ENCODE peak calls at places on chromosomes 13 and 19, in nine cellular contexts. One of them, this sample, is unnamed.

GRCh38 chr13:39916330-39916729 is 260.9 kb downstream of the COG6 start:
- DNase-seq in pancreas: no peak
- DNase-seq in heart left ventricle: no peak
- DNase-seq in ovary: no peak
- DNase-seq in left lung: no peak
- DNase-seq in tibial nerve: no peak
- DNase-seq in upper lobe of left lung: no peak
- DNase-seq in body of pancreas: no peak
- DNase-seq in Caco-2: no peak
- DNase-seq in this sample: no peak

GRCh38 chr19:52138614-52139290 is 986 bp downstream of the ZNF616 start:
- DNase-seq in pancreas: peak; percentile 66
- DNase-seq in heart left ventricle: peak; percentile 21
- DNase-seq in ovary: peak; percentile 51
- DNase-seq in left lung: no peak
- DNase-seq in tibial nerve: peak; percentile 7
- DNase-seq in upper lobe of left lung: peak; percentile 22
- DNase-seq in body of pancreas: peak; percentile 48
- DNase-seq in Caco-2: peak; percentile 52
- DNase-seq in this sample: no peak

GRCh38 chr13:100334209-100334608 is 245.3 kb downstream of the PCCA start:
- DNase-seq in pancreas: no peak
- DNase-seq in heart left ventricle: no peak
- DNase-seq in ovary: no peak
- DNase-seq in left lung: no peak
- DNase-seq in tibial nerve: no peak
- DNase-seq in upper lobe of left lung: no peak
- DNase-seq in body of pancreas: no peak
- DNase-seq in Caco-2: no peak
- DNase-seq in this sample: no peak

GRCh38 chr19:17420267-17420924 is 549 bp downstream of the MVB12A start:
- DNase-seq in pancreas: peak; percentile 62
- DNase-seq in heart left ventricle: peak; percentile 35
- DNase-seq in ovary: peak; percentile 73
- DNase-seq in left lung: peak; percentile 48
- DNase-seq in tibial nerve: peak; percentile 12
- DNase-seq in upper lobe of left lung: peak; percentile 82
- DNase-seq in body of pancreas: peak; percentile 23
- DNase-seq in Caco-2: peak; percentile 24
- DNase-seq in this sample: peak; percentile 66

GRCh38 chr13:48626077-48626449 is 27.7 kb upstream of the CYSLTR2 start:
- DNase-seq in pancreas: no peak
- DNase-seq in heart left ventricle: no peak
- DNase-seq in ovary: no peak
- DNase-seq in left lung: no peak
- DNase-seq in tibial nerve: no peak
- DNase-seq in upper lobe of left lung: no peak
- DNase-seq in body of pancreas: peak; percentile 65
- DNase-seq in Caco-2: peak; percentile 78
- DNase-seq in this sample: no peak

GRCh38 chr13:98988277-98988676 is 10.4 kb upstream of the DOCK9 start:
- DNase-seq in pancreas: no peak
- DNase-seq in heart left ventricle: no peak
- DNase-seq in ovary: no peak
- DNase-seq in left lung: no peak
- DNase-seq in tibial nerve: no peak
- DNase-seq in upper lobe of left lung: no peak
- DNase-seq in body of pancreas: no peak
- DNase-seq in Caco-2: no peak
- DNase-seq in this sample: no peak

GRCh38 chr19:33390120-33390907 is 16.8 kb downstream of the CEBPG start:
- DNase-seq in pancreas: peak; percentile 69
- DNase-seq in heart left ventricle: peak; percentile 39
- DNase-seq in ovary: peak; percentile 80
- DNase-seq in left lung: peak; percentile 37
- DNase-seq in tibial nerve: peak; percentile 57
- DNase-seq in upper lobe of left lung: peak; percentile 88
- DNase-seq in body of pancreas: peak; percentile 39
- DNase-seq in Caco-2: no peak
- DNase-seq in this sample: peak; percentile 64

GRCh38 chr13:20843177-20843576 is 59.4 kb downstream of the XPO4 start:
- DNase-seq in pancreas: no peak
- DNase-seq in heart left ventricle: peak; percentile 63
- DNase-seq in ovary: no peak
- DNase-seq in left lung: no peak
- DNase-seq in tibial nerve: no peak
- DNase-seq in upper lobe of left lung: no peak
- DNase-seq in body of pancreas: no peak
- DNase-seq in Caco-2: no peak
- DNase-seq in this sample: no peak

GRCh38 chr19:28393574-28394336 is 819.2 kb downstream of the UQCRFS1 start:
- DNase-seq in pancreas: no peak
- DNase-seq in heart left ventricle: no peak
- DNase-seq in ovary: no peak
- DNase-seq in left lung: no peak
- DNase-seq in tibial nerve: no peak
- DNase-seq in upper lobe of left lung: no peak
- DNase-seq in body of pancreas: no peak
- DNase-seq in Caco-2: no peak
- DNase-seq in this sample: no peak

GRCh38 chr13:40190656-40191100 is 475.8 kb downstream of the FOXO1 start:
- DNase-seq in pancreas: no peak
- DNase-seq in heart left ventricle: peak; percentile 53
- DNase-seq in ovary: peak; percentile 54
- DNase-seq in left lung: no peak
- DNase-seq in tibial nerve: peak; percentile 31
- DNase-seq in upper lobe of left lung: no peak
- DNase-seq in body of pancreas: peak; percentile 53
- DNase-seq in Caco-2: peak; percentile 30
- DNase-seq in this sample: peak; percentile 37

GRCh38 chr13:74774252-74774651 is 640.0 kb upstream of the KLF12 start:
- DNase-seq in pancreas: no peak
- DNase-seq in heart left ventricle: no peak
- DNase-seq in ovary: no peak
- DNase-seq in left lung: no peak
- DNase-seq in tibial nerve: no peak
- DNase-seq in upper lobe of left lung: no peak
- DNase-seq in body of pancreas: no peak
- DNase-seq in Caco-2: no peak
- DNase-seq in this sample: no peak

GRCh38 chr19:46173886-46174475 is 25.9 kb downstream of the IGFL2 start:
- DNase-seq in pancreas: no peak
- DNase-seq in heart left ventricle: no peak
- DNase-seq in ovary: no peak
- DNase-seq in left lung: no peak
- DNase-seq in tibial nerve: no peak
- DNase-seq in upper lobe of left lung: no peak
- DNase-seq in body of pancreas: no peak
- DNase-seq in Caco-2: no peak
- DNase-seq in this sample: no peak

GRCh38 chr13:74204606-74205312 is 70.6 kb upstream of the KLF12 start:
- DNase-seq in pancreas: no peak
- DNase-seq in heart left ventricle: no peak
- DNase-seq in ovary: no peak
- DNase-seq in left lung: no peak
- DNase-seq in tibial nerve: no peak
- DNase-seq in upper lobe of left lung: no peak
- DNase-seq in body of pancreas: no peak
- DNase-seq in Caco-2: no peak
- DNase-seq in this sample: no peak

GRCh38 chr13:73718248-73718647 is 416.0 kb downstream of the KLF12 start:
- DNase-seq in pancreas: no peak
- DNase-seq in heart left ventricle: no peak
- DNase-seq in ovary: no peak
- DNase-seq in left lung: no peak
- DNase-seq in tibial nerve: no peak
- DNase-seq in upper lobe of left lung: no peak
- DNase-seq in body of pancreas: no peak
- DNase-seq in Caco-2: no peak
- DNase-seq in this sample: no peak

DNA sequence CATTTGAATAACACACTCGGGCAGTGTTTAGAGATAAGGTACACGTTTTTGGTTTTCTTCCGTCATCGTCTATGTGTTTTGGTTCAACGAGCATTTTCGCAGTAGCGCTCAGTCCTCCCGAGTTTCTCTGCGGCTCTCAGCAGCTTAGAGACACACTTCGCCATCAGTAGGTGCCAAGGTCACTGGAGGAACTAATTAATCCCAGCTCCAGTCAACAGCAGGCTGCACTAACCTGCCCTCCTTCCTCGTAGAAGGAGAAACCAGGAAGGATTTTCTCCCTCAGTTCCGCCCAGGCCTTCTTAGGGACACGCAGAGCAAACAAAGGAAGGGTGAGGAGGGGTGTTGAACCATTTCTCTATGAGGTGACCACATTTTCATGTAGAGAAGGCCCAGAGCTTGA is 12.6 kb downstream of the MBNL2 start:
- DNase-seq in pancreas: no peak
- DNase-seq in heart left ventricle: no peak
- DNase-seq in ovary: no peak
- DNase-seq in left lung: no peak
- DNase-seq in tibial nerve: no peak
- DNase-seq in upper lobe of left lung: no peak
- DNase-seq in body of pancreas: peak; percentile 53
- DNase-seq in Caco-2: no peak
- DNase-seq in this sample: peak; percentile 78
- H3K4me3 ChIP-seq in pancreas: no peak overlapping the region
- H3K4me3 ChIP-seq in heart left ventricle: no peak overlapping the region
- H3K4me3 ChIP-seq in ovary: no peak overlapping the region
- H3K4me3 ChIP-seq in left lung: no peak overlapping the region
- H3K4me3 ChIP-seq in tibial nerve: no peak overlapping the region
- H3K4me3 ChIP-seq in upper lobe of left lung: no peak overlapping the region
- H3K4me3 ChIP-seq in body of pancreas: no peak overlapping the region
- H3K4me3 ChIP-seq in Caco-2: no peak overlapping the region
- H3K4me3 ChIP-seq in this sample: no peak overlapping the region

GRCh38 chr19:4406626-4407025 is 4.2 kb downstream of the CHAF1A start:
- DNase-seq in pancreas: no peak
- DNase-seq in heart left ventricle: no peak
- DNase-seq in ovary: no peak
- DNase-seq in left lung: no peak
- DNase-seq in tibial nerve: no peak
- DNase-seq in upper lobe of left lung: no peak
- DNase-seq in body of pancreas: no peak
- DNase-seq in Caco-2: no peak
- DNase-seq in this sample: no peak
- H3K4me1 ChIP-seq in pancreas: peaks cover 8% of the 10 kb centered on the region
- H3K4me1 ChIP-seq in heart left ventricle: peaks cover 4% of the 10 kb centered on the region
- H3K4me1 ChIP-seq in ovary: peaks cover 6% of the 10 kb centered on the region
- H3K4me1 ChIP-seq in left lung: peaks cover 16% of the 10 kb centered on the region
- H3K4me1 ChIP-seq in tibial nerve: peaks cover 9% of the 10 kb centered on the region
- H3K4me1 ChIP-seq in upper lobe of left lung: peaks cover 11% of the 10 kb centered on the region
- H3K4me1 ChIP-seq in body of pancreas: peaks cover 12% of the 10 kb centered on the region
- H3K4me1 ChIP-seq in Caco-2: no peaks in the 10 kb centered on the region
- H3K4me1 ChIP-seq in this sample: peaks cover 5% of the 10 kb centered on the region

GRCh38 chr13:91264484-91264883 is 83.0 kb upstream of the MIR17HG start:
- DNase-seq in pancreas: no peak
- DNase-seq in heart left ventricle: no peak
- DNase-seq in ovary: no peak
- DNase-seq in left lung: no peak
- DNase-seq in tibial nerve: no peak
- DNase-seq in upper lobe of left lung: no peak
- DNase-seq in body of pancreas: no peak
- DNase-seq in Caco-2: no peak
- DNase-seq in this sample: no peak
- H3K4me3 ChIP-seq in pancreas: no peak overlapping the region
- H3K4me3 ChIP-seq in heart left ventricle: no peak overlapping the region
- H3K4me3 ChIP-seq in ovary: no peak overlapping the region
- H3K4me3 ChIP-seq in left lung: no peak overlapping the region
- H3K4me3 ChIP-seq in tibial nerve: no peak overlapping the region
- H3K4me3 ChIP-seq in upper lobe of left lung: no peak overlapping the region
- H3K4me3 ChIP-seq in body of pancreas: no peak overlapping the region
- H3K4me3 ChIP-seq in Caco-2: no peak overlapping the region
- H3K4me3 ChIP-seq in this sample: no peak overlapping the region

GRCh38 chr13:24269803-24270202 is 39.6 kb upstream of the C1QTNF9 start:
- DNase-seq in pancreas: no peak
- DNase-seq in heart left ventricle: no peak
- DNase-seq in ovary: no peak
- DNase-seq in left lung: no peak
- DNase-seq in tibial nerve: no peak
- DNase-seq in upper lobe of left lung: no peak
- DNase-seq in body of pancreas: no peak
- DNase-seq in Caco-2: no peak
- DNase-seq in this sample: no peak

GRCh38 chr13:24271611-24272451 is 37.5 kb upstream of the C1QTNF9 start:
- DNase-seq in pancreas: peak; percentile 87
- DNase-seq in heart left ventricle: peak; percentile 80
- DNase-seq in ovary: peak; percentile 93
- DNase-seq in left lung: peak; percentile 80
- DNase-seq in tibial nerve: peak; percentile 48
- DNase-seq in upper lobe of left lung: peak; percentile 85
- DNase-seq in body of pancreas: peak; percentile 92
- DNase-seq in Caco-2: peak; percentile 6
- DNase-seq in this sample: peak; percentile 87

GRCh38 chr13:24272452-24273161 is 36.8 kb upstream of the C1QTNF9 start:
- DNase-seq in pancreas: no peak
- DNase-seq in heart left ventricle: no peak
- DNase-seq in ovary: peak; percentile 63
- DNase-seq in left lung: peak; percentile 70
- DNase-seq in tibial nerve: no peak
- DNase-seq in upper lobe of left lung: no peak
- DNase-seq in body of pancreas: no peak
- DNase-seq in Caco-2: no peak
- DNase-seq in this sample: no peak

GRCh38 chr13:24271231-24271610 is 38.2 kb upstream of the C1QTNF9 start:
- DNase-seq in pancreas: no peak
- DNase-seq in heart left ventricle: no peak
- DNase-seq in ovary: no peak
- DNase-seq in left lung: no peak
- DNase-seq in tibial nerve: no peak
- DNase-seq in upper lobe of left lung: no peak
- DNase-seq in body of pancreas: no peak
- DNase-seq in Caco-2: no peak
- DNase-seq in this sample: no peak

DNA sequence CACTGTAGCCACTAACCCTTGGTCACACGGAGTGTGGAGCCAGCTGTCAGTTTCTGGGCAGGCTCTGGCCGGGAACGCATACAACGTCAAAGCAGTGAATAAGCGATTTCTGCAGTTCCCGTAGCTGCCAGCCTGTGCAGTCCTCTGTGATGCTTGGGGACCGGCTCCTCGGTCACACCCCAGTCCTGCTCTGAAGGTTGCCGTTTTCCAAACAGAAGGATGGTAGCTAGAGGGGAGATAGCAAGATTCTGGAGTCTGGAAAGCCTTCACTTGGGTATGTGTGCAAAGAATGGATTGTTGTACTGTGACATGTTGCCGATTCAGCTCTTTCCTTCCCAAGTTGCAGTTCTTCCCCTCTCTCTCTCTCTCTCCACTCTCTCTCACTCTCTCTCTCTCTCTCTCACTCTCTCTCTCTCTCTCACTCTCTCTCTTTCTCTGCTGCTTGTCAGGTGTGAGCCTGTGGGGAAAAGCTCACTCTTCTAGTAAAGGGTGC is 38.7 kb upstream of the C1QTNF9 start:
- DNase-seq in pancreas: peak; percentile 70
- DNase-seq in heart left ventricle: peak; percentile 72
- DNase-seq in ovary: peak; percentile 68
- DNase-seq in left lung: peak; percentile 87
- DNase-seq in tibial nerve: peak; percentile 49
- DNase-seq in upper lobe of left lung: no peak
- DNase-seq in body of pancreas: peak; percentile 73
- DNase-seq in Caco-2: peak; percentile 51
- DNase-seq in this sample: peak; percentile 63
- H3K4me1 ChIP-seq in pancreas: peaks cover 19% of the 10 kb centered on the region
- H3K4me1 ChIP-seq in heart left ventricle: peaks cover 2% of the 10 kb centered on the region
- H3K4me1 ChIP-seq in ovary: peaks cover 28% of the 10 kb centered on the region
- H3K4me1 ChIP-seq in left lung: peaks cover 84% of the 10 kb centered on the region
- H3K4me1 ChIP-seq in tibial nerve: peaks cover 40% of the 10 kb centered on the region
- H3K4me1 ChIP-seq in upper lobe of left lung: peaks cover 47% of the 10 kb centered on the region
- H3K4me1 ChIP-seq in body of pancreas: peaks cover 66% of the 10 kb centered on the region
- H3K4me1 ChIP-seq in Caco-2: peaks cover 24% of the 10 kb centered on the region
- H3K4me1 ChIP-seq in this sample: peaks cover 32% of the 10 kb centered on the region

GRCh38 chr13:101903890-101904289 is 451.4 kb downstream of the ITGBL1 start:
- DNase-seq in pancreas: no peak
- DNase-seq in heart left ventricle: no peak
- DNase-seq in ovary: no peak
- DNase-seq in left lung: no peak
- DNase-seq in tibial nerve: no peak
- DNase-seq in upper lobe of left lung: no peak
- DNase-seq in body of pancreas: no peak
- DNase-seq in Caco-2: no peak
- DNase-seq in this sample: no peak
- H3K4me3 ChIP-seq in pancreas: no peak overlapping the region
- H3K4me3 ChIP-seq in heart left ventricle: no peak overlapping the region
- H3K4me3 ChIP-seq in ovary: no peak overlapping the region
- H3K4me3 ChIP-seq in left lung: no peak overlapping the region
- H3K4me3 ChIP-seq in tibial nerve: no peak overlapping the region
- H3K4me3 ChIP-seq in upper lobe of left lung: no peak overlapping the region
- H3K4me3 ChIP-seq in body of pancreas: no peak overlapping the region
- H3K4me3 ChIP-seq in Caco-2: no peak overlapping the region
- H3K4me3 ChIP-seq in this sample: no peak overlapping the region

This sample was measured in mucosa of descending colon.